ENCODE peak calls at places on chromosomes 16 and 17, in six cellular contexts. R is ovary; X is H7; H is CD8-positive, alpha-beta memory T cell; V is IMR-90; S is CD8-positive, alpha-beta T cell. Z is an unnamed sample.

GRCh38 chr17:9999948-10000695 is 95.1 kb upstream of the RCVRN start:
- DNase-seq in X (no peak), H (no peak), S (no peak), V (no peak), R (no peak), Z (peak)

GRCh38 chr16:75238132-75238852 is 13.1 kb downstream of the BCAR1 start:
- DNase-seq in R (peak), V (peak), S (no peak), H (no peak), X (peak), Z (no peak)

GRCh38 chr16:50340578-50340977 is 28.2 kb downstream of the BRD7 start:
- DNase-seq in X (no peak), S (no peak), V (peak), H (no peak), R (no peak), Z (no peak)

GRCh38 chr16:69476920-69477418 is 52.5 kb downstream of the CYB5B start:
- DNase-seq in V (peak), S (no peak), H (no peak), R (no peak), X (no peak), Z (no peak)

GRCh38 chr17:42985225-42985624 is 4.9 kb downstream of the RUNDC1 start:
- DNase-seq in V (no peak), X (no peak), S (no peak), R (no peak), H (no peak), Z (peak)

GRCh38 chr17:69818467-69818866 is 256.6 kb upstream of the KCNJ16 start:
- DNase-seq in X (no peak), H (no peak), V (peak), R (no peak), S (no peak), Z (no peak)

GRCh38 chr16:47524007-47524405 is 62.9 kb downstream of the PHKB start:
- DNase-seq in H (no peak), S (no peak), V (no peak), R (no peak), X (no peak), Z (no peak)

GRCh38 chr16:46830417-46830901 is 521 bp downstream of the C16orf87 start:
- DNase-seq in X (no peak), R (peak), S (peak), H (peak), V (no peak), Z (no peak)

GRCh38 chr17:9021158-9021984 is at the start of gene NTN1:
- DNase-seq in R (no peak), V (peak), H (peak), S (peak), X (peak), Z (peak)

GRCh38 chr17:39774043-39774442 is 36.3 kb downstream of the GRB7 start:
- DNase-seq in S (no peak), R (no peak), V (no peak), H (no peak), X (no peak), Z (no peak)

GRCh38 chr16:65904361-65904760 is 462.1 kb upstream of the CDH5 start:
- DNase-seq in S (no peak), V (no peak), X (no peak), H (no peak), R (no peak), Z (no peak)

GRCh38 chr16:58418601-58419000 is 26.3 kb downstream of the GINS3 start:
- DNase-seq in R (no peak), S (no peak), H (no peak), V (peak), X (no peak), Z (peak)

GRCh38 chr17:44278006-44278405 is 10.1 kb upstream of the SLC4A1 start:
- DNase-seq in H (no peak), R (no peak), X (no peak), V (peak), S (no peak), Z (no peak)

GRCh38 chr16:90081606-90081970 is 4.5 kb upstream of the PRDM7 start:
- DNase-seq in X (no peak), V (no peak), R (no peak), S (no peak), H (no peak), Z (no peak)

GRCh38 chr17:38557836-38558750 is 47.7 kb downstream of the SRCIN1 start:
- DNase-seq in V (peak), H (peak), X (peak), S (peak), R (peak), Z (peak)

GRCh38 chr16:87246269-87247065 is 70.7 kb downstream of the C16orf95 start:
- DNase-seq in V (no peak), H (no peak), S (no peak), R (no peak), X (no peak), Z (no peak)

GRCh38 chr17:79811888-79812205 is 15.0 kb upstream of the CBX8 start:
- DNase-seq in H (no peak), R (no peak), X (no peak), V (no peak), S (no peak), Z (no peak)
- H3K4me3 ChIP-seq in H (no peak), R (no peak), X (no peak), V (no peak), S (no peak), Z (peak)

GRCh38 chr16:4414187-4414909 is 2.0 kb downstream of the CORO7 start:
- DNase-seq in X (no peak), S (peak), R (no peak), H (peak), V (no peak), Z (peak)
- H3K4me3 ChIP-seq in X (no peak), S (peak), R (no peak), H (peak), V (no peak), Z (peak)

DNA sequence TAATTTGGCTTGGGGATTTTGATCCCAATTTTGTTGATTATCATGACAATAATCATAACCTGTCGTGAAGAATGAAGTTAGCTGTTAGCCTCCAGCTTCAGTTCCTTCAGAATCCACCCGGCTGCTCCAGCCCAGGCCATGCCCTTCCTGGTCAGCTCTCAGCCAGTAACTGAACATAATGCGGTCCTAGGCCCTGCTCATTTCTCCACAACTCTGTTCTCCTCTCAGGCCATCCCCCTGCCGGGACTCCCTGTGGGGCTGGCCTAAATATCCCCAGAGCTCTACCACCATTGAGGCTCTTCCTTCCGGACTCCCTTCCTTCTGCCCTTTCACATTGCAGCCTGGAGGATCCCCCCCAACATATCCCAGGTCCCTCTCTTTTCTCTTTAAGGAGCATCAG is 833.4 kb upstream of the GOT2 start:
- DNase-seq in H (no peak), S (no peak), V (no peak), X (peak), R (no peak), Z (no peak)
- H3K4me3 ChIP-seq in H (no peak), S (no peak), V (no peak), X (no peak), R (no peak), Z (no peak)

GRCh38 chr16:1917056-1917664 is 1.1 kb downstream of the HS3ST6 start:
- DNase-seq in R (no peak), S (no peak), V (no peak), X (peak), H (no peak), Z (no peak)
- H3K4me3 ChIP-seq in R (no peak), S (no peak), V (no peak), X (peak), H (no peak), Z (no peak)

DNA sequence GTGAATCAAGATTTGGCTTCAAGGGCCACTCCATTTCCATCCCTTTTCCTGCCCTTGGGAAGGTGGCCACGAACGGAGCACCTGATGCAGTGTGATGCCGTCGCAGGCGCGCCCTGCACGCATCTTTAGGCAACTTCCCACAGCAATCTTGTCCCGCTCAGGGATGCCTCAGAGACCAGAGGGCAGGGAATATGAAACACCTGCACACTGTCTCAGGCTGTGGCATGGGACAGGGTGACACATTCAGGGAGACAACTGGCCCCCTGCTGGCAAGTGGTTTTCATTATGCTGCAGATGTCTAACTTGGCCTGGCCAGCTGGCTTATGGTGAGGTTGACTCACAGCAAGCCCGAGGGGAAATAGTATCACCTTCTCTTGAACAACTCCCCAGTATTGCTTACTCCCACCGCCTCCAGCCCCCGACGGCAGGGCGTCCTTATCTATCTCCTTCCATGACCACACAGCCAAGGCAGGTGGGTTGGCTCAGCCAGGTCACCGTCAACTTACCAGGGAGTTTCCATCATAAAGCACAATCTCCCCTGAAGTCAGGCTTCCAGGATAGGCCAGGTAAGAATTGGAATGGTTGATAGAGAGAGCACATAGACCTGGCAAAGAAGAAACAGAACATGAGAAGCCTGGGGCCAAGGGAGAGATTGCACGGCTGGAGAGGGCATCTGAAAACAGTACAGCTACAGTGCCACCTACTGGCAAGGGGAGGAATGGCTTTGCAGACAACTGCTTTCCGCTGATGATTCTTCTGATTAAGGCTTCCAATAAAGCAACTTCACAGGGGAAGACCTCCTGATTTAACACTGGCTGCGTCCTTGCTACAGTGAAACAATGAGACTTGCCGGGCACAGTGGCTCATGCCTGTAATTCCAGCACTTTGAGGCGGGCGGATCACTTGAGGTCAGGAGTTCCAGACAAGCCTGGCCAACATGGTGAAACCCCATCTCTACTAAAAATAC is 21.1 kb downstream of the WIPI1 start:
- DNase-seq in V (peak), S (peak), X (peak), R (peak), H (peak), Z (peak)
- H3K4me3 ChIP-seq in V (no peak), S (no peak), X (no peak), R (no peak), H (no peak), Z (no peak)